ENCODE peak calls at places on chromosome 15, in six cellular contexts. D is IMR-90, T is H1, U is neuronal stem cell, W is mesenchymal stem cell, S is trophoblast cell. R is an unnamed sample.

GRCh38 chr15:41128174-41128902 is 12.3 kb upstream of the INO80 start:
- DNase-seq in D (no peak), T (no peak), U (no peak), W (no peak), S (no peak), R (no peak)

GRCh38 chr15:40065166-40065565 is 26.2 kb upstream of the SRP14 start:
- DNase-seq in D (no peak), T (no peak), U (no peak), W (no peak), S (no peak), R (no peak)

GRCh38 chr15:94743668-94744067 is 512.3 kb downstream of the MCTP2 start:
- DNase-seq in D (no peak), T (no peak), U (no peak), W (no peak), S (no peak), R (no peak)

GRCh38 chr15:41899854-41900442 is 6.1 kb upstream of the SPTBN5 start:
- DNase-seq in D (no peak), T (no peak), U (no peak), W (no peak), S (no peak), R (no peak)

GRCh38 chr15:77712438-77712837 is 79.7 kb upstream of the LINGO1 start:
- DNase-seq in D (no peak), T (no peak), U (no peak), W (no peak), S (no peak), R (no peak)

GRCh38 chr15:70436428-70436827 is 326.9 kb downstream of the UACA start:
- DNase-seq in D (no peak), T (no peak), U (no peak), W (no peak), S (no peak), R (no peak)

GRCh38 chr15:69402816-69403215 is 11.3 kb upstream of the KIF23 start:
- DNase-seq in D (no peak), T (no peak), U (no peak), W (no peak), S (no peak), R (no peak)

GRCh38 chr15:101675015-101675414 is 22.8 kb upstream of the TM2D3 start:
- DNase-seq in D (peak), T (no peak), U (no peak), W (peak), S (no peak), R (no peak)

GRCh38 chr15:56582785-56583184 is 117.8 kb upstream of the MNS1 start:
- DNase-seq in D (peak), T (no peak), U (no peak), W (no peak), S (no peak), R (no peak)

GRCh38 chr15:40843885-40844542 is at the start of gene SPINT1:
- DNase-seq in D (no peak), T (no peak), U (no peak), W (peak), S (no peak), R (peak)

GRCh38 chr15:86235667-86236066 is 156.0 kb downstream of the AGBL1 start:
- DNase-seq in D (no peak), T (no peak), U (no peak), W (no peak), S (no peak), R (no peak)

GRCh38 chr15:40470423-40471104 is at the start of gene CHST14:
- DNase-seq in D (peak), T (peak), U (peak), W (peak), S (peak), R (peak)

GRCh38 chr15:26260517-26261133 is 397.5 kb upstream of the ATP10A start:
- DNase-seq in D (peak), T (peak), U (peak), W (no peak), S (no peak), R (peak)

GRCh38 chr15:77819841-77820728 is 187.4 kb upstream of the LINGO1 start:
- DNase-seq in D (no peak), T (no peak), U (no peak), W (peak), S (no peak), R (peak)

GRCh38 chr15:37933685-37934084 is 755 bp upstream of the TMCO5A start:
- DNase-seq in D (peak), T (no peak), U (no peak), W (peak), S (no peak), R (no peak)

GRCh38 chr15:39629376-39629775 is 48.5 kb downstream of the THBS1 start:
- DNase-seq in D (peak), T (no peak), U (no peak), W (peak), S (no peak), R (no peak)

GRCh38 chr15:40058476-40059140 is 19.6 kb upstream of the SRP14 start:
- DNase-seq in D (peak), T (no peak), U (no peak), W (peak), S (no peak), R (no peak)

GRCh38 chr15:63999177-63999576 is 47.1 kb downstream of the DAPK2 start:
- DNase-seq in D (no peak), T (no peak), U (no peak), W (peak), S (no peak), R (no peak)

GRCh38 chr15:48607846-48608245 is 37.7 kb downstream of the FBN1 start:
- DNase-seq in D (no peak), T (no peak), U (no peak), W (no peak), S (no peak), R (no peak)

GRCh38 chr15:60397772-60398445 is at the start of gene ANXA2:
- DNase-seq in D (peak), T (no peak), U (no peak), W (peak), S (peak), R (peak)

GRCh38 chr15:73926191-73927002 is at the start of gene LOXL1:
- DNase-seq in D (peak), T (no peak), U (peak), W (peak), S (peak), R (peak)

GRCh38 chr15:56824174-56824573 is 90.9 kb upstream of the ZNF280D start:
- DNase-seq in D (no peak), T (no peak), U (no peak), W (no peak), S (no peak), R (no peak)

GRCh38 chr15:100572362-100572983 is 29.5 kb downstream of the LINS1 start:
- DNase-seq in D (peak), T (no peak), U (no peak), W (peak), S (no peak), R (no peak)

GRCh38 chr15:98035577-98036010 is 75.1 kb downstream of the ARRDC4 start:
- DNase-seq in D (no peak), T (no peak), U (no peak), W (no peak), S (no peak), R (peak)

GRCh38 chr15:65982941-65983340 is 113.7 kb downstream of the RAB11A start:
- DNase-seq in D (no peak), T (no peak), U (no peak), W (no peak), S (no peak), R (no peak)

GRCh38 chr15:100560323-100560722 is 31.6 kb upstream of the CERS3 start:
- DNase-seq in D (no peak), T (no peak), U (no peak), W (no peak), S (no peak), R (no peak)

GRCh38 chr15:69974321-69974720 is 123.4 kb downstream of the TLE3 start:
- DNase-seq in D (no peak), T (no peak), U (no peak), W (no peak), S (no peak), R (no peak)

GRCh38 chr15:53416219-53416940 is 343.1 kb downstream of the WDR72 start:
- DNase-seq in D (no peak), T (no peak), U (no peak), W (no peak), S (no peak), R (no peak)

GRCh38 chr15:55183679-55184078 is 13.1 kb downstream of the RSL24D1 start:
- DNase-seq in D (peak), T (no peak), U (no peak), W (no peak), S (no peak), R (no peak)

GRCh38 chr15:52252781-52253180 is 42.8 kb downstream of the MYO5C start:
- DNase-seq in D (peak), T (no peak), U (no peak), W (peak), S (peak), R (peak)

GRCh38 chr15:91603681-91604080 is 249.8 kb upstream of the SLCO3A1 start:
- DNase-seq in D (no peak), T (no peak), U (no peak), W (no peak), S (no peak), R (no peak)

GRCh38 chr15:42027521-42027920 is 6.7 kb upstream of the PLA2G4E start:
- DNase-seq in D (no peak), T (no peak), U (no peak), W (no peak), S (no peak), R (no peak)

GRCh38 chr15:92898988-92899909 is 875 bp upstream of the CHD2 start:
- DNase-seq in D (peak), T (no peak), U (no peak), W (no peak), S (no peak), R (no peak)

GRCh38 chr15:92902020-92902419 is 1.9 kb downstream of the CHD2 start:
- DNase-seq in D (no peak), T (no peak), U (no peak), W (no peak), S (no peak), R (no peak)

GRCh38 chr15:92901053-92901761 is 1.1 kb downstream of the CHD2 start:
- DNase-seq in D (no peak), T (no peak), U (no peak), W (no peak), S (no peak), R (no peak)

GRCh38 chr15:92899910-92900711 is at the start of gene CHD2:
- DNase-seq in D (peak), T (peak), U (peak), W (peak), S (peak), R (peak)

GRCh38 chr15:92900712-92901052 is 558 bp downstream of the CHD2 start:
- DNase-seq in D (no peak), T (no peak), U (no peak), W (no peak), S (no peak), R (no peak)
- H3K4me3 ChIP-seq in D (peak), T (peak), U (peak), W (no peak), S (no peak), R (peak)

GRCh38 chr15:92809880-92810361 is 90.2 kb upstream of the CHD2 start:
- DNase-seq in D (peak), T (no peak), U (no peak), W (peak), S (no peak), R (peak)

GRCh38 chr15:92810418-92811138 is 89.5 kb upstream of the CHD2 start:
- DNase-seq in D (peak), T (no peak), U (no peak), W (peak), S (no peak), R (peak)

GRCh38 chr15:92807971-92808571 is 92.1 kb upstream of the CHD2 start:
- DNase-seq in D (no peak), T (no peak), U (no peak), W (peak), S (peak), R (peak)

GRCh38 chr15:92808611-92809063 is 91.5 kb upstream of the CHD2 start:
- DNase-seq in D (peak), T (no peak), U (no peak), W (peak), S (no peak), R (peak)

DNA sequence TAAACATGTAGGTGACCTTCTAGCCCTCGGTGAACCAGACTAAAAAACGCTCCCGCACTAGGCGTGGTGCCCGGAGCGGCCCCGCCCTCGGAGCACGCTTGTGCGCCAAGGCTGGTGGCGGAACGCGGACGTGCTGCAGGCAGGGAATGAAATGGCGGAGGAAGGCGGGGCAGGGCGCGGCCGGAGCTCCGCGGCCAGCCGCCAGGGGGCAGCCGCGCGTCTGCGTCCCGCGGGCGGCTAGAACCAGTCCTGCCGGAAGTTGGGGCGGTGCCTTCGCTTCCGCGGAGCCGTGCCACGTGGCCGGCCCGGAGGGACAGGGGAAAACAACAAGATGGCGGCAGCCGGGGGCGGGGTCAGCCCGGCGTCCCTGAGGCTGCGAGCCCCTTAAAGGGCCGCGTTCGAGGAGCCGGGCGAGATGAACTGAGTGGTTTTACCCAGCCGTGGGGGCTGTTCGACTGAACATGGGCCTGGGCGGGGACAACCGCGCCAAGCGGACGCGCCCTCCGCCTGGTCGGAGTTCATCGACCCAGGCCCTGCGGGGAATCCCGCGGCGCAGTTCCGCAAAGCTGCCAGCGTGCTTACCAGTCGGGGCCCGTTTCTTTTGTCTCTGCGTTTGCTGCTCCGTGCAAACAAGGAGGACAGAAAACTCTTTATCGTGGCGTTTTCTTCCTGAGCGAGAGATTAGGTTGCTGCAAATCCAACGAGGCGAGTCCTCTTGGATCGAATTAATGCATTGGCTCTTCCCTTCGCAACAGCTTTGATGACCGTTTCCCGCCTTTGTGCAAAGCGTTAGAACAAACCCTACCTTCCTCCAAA is 90.9 kb upstream of the CHD2 start:
- DNase-seq in D (peak), T (peak), U (peak), W (peak), S (peak), R (peak)
- H3K23ac ChIP-seq in D (peak), T (no peak), U (peak), W (peak), S (no peak), R (no peak)

DNA sequence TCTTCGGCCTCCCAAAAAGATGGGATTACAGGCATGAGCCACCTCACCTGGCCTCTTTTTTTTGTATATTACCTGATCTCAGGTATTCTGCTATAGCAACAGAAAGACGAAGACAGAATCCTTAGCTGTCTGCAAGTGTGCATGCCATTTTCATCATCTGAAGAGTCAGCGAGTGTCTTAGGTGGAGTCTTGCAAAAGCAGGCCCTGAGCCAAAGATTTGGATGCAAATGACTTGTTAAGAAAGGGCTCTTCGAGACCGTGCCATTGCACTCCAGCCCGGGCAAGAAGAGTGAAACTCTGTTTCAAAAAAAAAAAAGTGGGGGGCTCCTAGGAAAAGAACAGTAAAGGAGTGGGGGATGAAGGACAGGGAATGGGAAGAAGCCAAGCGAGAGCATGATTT is 10.2 kb upstream of the TRIM69 start:
- DNase-seq in D (no peak), T (no peak), U (no peak), W (no peak), S (no peak), R (no peak)
- H4K8ac ChIP-seq in D (peak), T (no peak), U (no peak), W (peak), S (no peak), R (no peak)

GRCh38 chr15:72196409-72197044 is 1.1 kb downstream of the GRAMD2A start:
- DNase-seq in D (no peak), T (no peak), U (no peak), W (peak), S (no peak), R (no peak)

GRCh38 chr15:72197460-72198409 is at the start of gene GRAMD2A:
- DNase-seq in D (no peak), T (peak), U (no peak), W (peak), S (peak), R (peak)

GRCh38 chr15:72195101-72195511 is 2.5 kb downstream of the GRAMD2A start:
- DNase-seq in D (no peak), T (no peak), U (no peak), W (no peak), S (peak), R (peak)

GRCh38 chr15:72198410-72199270 is 1.1 kb upstream of the GRAMD2A start:
- DNase-seq in D (no peak), T (no peak), U (no peak), W (no peak), S (no peak), R (no peak)

GRCh38 chr15:72197045-72197459 is 535 bp downstream of the GRAMD2A start:
- DNase-seq in D (no peak), T (no peak), U (no peak), W (peak), S (no peak), R (no peak)
- H3K4me3 ChIP-seq in D (peak), T (peak), U (no peak), W (peak), S (peak), R (peak)

DNA sequence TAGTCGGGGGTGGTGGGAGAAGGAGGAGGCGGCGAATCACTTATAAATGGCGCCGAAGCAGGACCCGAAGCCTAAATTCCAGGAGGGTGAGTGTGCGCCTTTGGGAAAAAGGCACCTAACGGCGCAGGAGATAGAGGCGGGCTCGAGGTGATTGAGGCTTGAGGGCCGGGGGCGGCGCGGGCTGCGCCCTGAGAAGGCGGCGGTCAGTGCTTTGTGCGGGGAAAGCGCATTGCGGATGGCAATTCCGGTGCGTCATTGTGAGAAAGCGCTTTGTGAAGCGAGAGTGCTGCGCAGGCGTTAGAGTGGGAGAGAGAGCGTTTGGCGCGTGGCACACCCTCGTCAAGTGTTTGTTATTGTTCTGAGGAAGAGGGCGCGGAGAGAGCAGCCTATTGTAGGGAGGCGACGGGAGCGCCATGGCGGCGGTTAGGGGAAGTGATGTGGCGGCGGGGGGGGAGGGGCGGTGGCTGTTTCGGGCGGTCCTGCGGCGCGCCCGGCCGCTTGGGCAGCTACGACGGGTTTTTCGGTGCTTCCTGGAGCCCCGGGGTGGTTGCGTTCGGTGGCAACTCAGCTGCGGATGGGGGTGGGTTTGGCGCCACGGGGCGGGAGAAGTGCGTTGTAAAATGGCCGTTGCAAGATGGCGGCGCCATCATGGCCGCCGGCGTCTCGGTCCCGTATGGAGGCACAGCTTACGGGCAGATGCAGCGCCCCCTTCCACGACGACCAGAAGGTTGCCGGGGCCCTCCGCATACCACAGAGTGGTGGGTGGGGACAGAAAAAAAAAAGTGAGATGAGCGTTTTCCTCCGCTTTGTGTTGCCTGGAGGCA is 494 bp downstream of the MORF4L1 start:
- DNase-seq in D (peak), T (peak), U (peak), W (peak), S (peak), R (peak)
- H3K23ac ChIP-seq in D (peak), T (no peak), U (peak), W (peak), S (peak), R (peak)

DNA sequence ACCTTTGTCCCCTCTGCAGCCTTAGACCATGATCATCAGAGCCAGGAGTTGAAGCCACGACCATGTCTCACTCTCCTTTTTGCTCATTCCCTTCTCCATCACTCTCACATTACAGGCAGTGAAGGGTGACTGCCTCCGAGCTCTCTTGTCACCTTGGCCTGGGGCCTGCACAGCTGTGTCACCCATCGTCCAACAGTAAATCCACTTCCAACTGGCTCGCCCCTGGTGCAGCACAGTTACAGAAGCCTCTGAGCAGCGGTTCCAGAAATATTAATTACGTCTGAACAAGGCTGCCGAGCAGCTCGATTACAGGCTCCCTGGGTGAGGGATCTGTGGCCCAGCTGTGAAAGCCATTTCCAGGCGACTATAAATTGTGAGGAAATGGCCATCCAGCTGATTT is 528.2 kb downstream of the NR2F2 start:
- DNase-seq in D (no peak), T (no peak), U (no peak), W (no peak), S (no peak), R (no peak)
- H4K8ac ChIP-seq in D (no peak), T (no peak), U (no peak), W (no peak), S (no peak), R (no peak)

DNA sequence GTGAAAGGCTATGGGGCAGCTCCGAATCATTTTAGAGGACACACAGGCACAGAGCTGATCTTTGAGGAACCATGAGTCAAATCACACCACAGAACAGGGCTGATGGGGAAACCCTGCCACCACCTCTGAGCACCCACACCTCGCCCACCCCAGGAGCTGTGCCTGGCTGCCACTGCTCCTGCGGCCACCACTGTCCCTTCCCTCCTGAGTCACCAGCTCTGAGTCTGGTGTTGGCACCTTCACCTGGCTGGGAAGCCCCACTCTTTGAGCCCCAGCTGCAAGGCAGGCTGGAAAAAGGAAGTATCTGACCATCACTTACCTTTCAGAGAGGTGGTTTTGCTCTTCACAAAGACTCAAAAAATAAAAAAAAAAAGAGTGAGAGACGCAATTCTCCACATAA is 63.6 kb upstream of the MEF2A start:
- DNase-seq in D (no peak), T (no peak), U (no peak), W (no peak), S (no peak), R (no peak)
- H3K4me3 ChIP-seq in D (no peak), T (no peak), U (no peak), W (no peak), S (no peak), R (no peak)

R was measured in mesendoderm.